ENCODE peak calls at places on chromosomes 2 and 18, in seven cellular contexts. One of them, this sample, is unnamed.

GRCh38 chr2:74267068-74267467 is 68.7 kb downstream of the MTHFD2 start:
- DNase-seq in non-pigmented ciliary epithelial cell: no peak
- DNase-seq in adrenal gland: no peak
- DNase-seq in AG10803: no peak
- DNase-seq in GM06990: no peak
- DNase-seq in epithelial cell of esophagus: peak
- DNase-seq in astrocyte of the spinal cord: no peak
- DNase-seq in this sample: no peak

GRCh38 chr2:186349508-186349907 is 136.6 kb upstream of the ZC3H15 start:
- DNase-seq in non-pigmented ciliary epithelial cell: peak
- DNase-seq in adrenal gland: no peak
- DNase-seq in AG10803: peak
- DNase-seq in GM06990: peak
- DNase-seq in epithelial cell of esophagus: peak
- DNase-seq in astrocyte of the spinal cord: peak
- DNase-seq in this sample: peak

GRCh38 chr2:234502285-234502918 is 5.5 kb upstream of the ARL4C start:
- DNase-seq in non-pigmented ciliary epithelial cell: no peak
- DNase-seq in adrenal gland: no peak
- DNase-seq in AG10803: peak
- DNase-seq in GM06990: no peak
- DNase-seq in epithelial cell of esophagus: peak
- DNase-seq in astrocyte of the spinal cord: peak
- DNase-seq in this sample: peak

GRCh38 chr18:76480913-76481312 is 14.1 kb downstream of the ZNF516 start:
- DNase-seq in non-pigmented ciliary epithelial cell: no peak
- DNase-seq in adrenal gland: no peak
- DNase-seq in AG10803: no peak
- DNase-seq in GM06990: no peak
- DNase-seq in epithelial cell of esophagus: no peak
- DNase-seq in astrocyte of the spinal cord: no peak
- DNase-seq in this sample: no peak

GRCh38 chr2:102703748-102704147 is 58.1 kb upstream of the TMEM182 start:
- DNase-seq in non-pigmented ciliary epithelial cell: peak
- DNase-seq in adrenal gland: no peak
- DNase-seq in AG10803: peak
- DNase-seq in GM06990: no peak
- DNase-seq in epithelial cell of esophagus: peak
- DNase-seq in astrocyte of the spinal cord: peak
- DNase-seq in this sample: peak

GRCh38 chr2:110979834-110980612 is 140.7 kb upstream of the BCL2L11 start:
- DNase-seq in non-pigmented ciliary epithelial cell: no peak
- DNase-seq in adrenal gland: no peak
- DNase-seq in AG10803: no peak
- DNase-seq in GM06990: no peak
- DNase-seq in epithelial cell of esophagus: peak
- DNase-seq in astrocyte of the spinal cord: no peak
- DNase-seq in this sample: no peak

GRCh38 chr2:217650716-217651360 is 352.0 kb downstream of the TNS1 start:
- DNase-seq in non-pigmented ciliary epithelial cell: peak
- DNase-seq in adrenal gland: peak
- DNase-seq in AG10803: peak
- DNase-seq in GM06990: peak
- DNase-seq in epithelial cell of esophagus: peak
- DNase-seq in astrocyte of the spinal cord: peak
- DNase-seq in this sample: peak

GRCh38 chr2:76641506-76641905 is 880.7 kb downstream of the LRRTM4 start:
- DNase-seq in non-pigmented ciliary epithelial cell: no peak
- DNase-seq in adrenal gland: no peak
- DNase-seq in AG10803: no peak
- DNase-seq in GM06990: no peak
- DNase-seq in epithelial cell of esophagus: no peak
- DNase-seq in astrocyte of the spinal cord: no peak
- DNase-seq in this sample: no peak

GRCh38 chr2:37551783-37552182 is 119.7 kb downstream of the CDC42EP3 start:
- DNase-seq in non-pigmented ciliary epithelial cell: no peak
- DNase-seq in adrenal gland: no peak
- DNase-seq in AG10803: no peak
- DNase-seq in GM06990: no peak
- DNase-seq in epithelial cell of esophagus: no peak
- DNase-seq in astrocyte of the spinal cord: no peak
- DNase-seq in this sample: no peak

GRCh38 chr2:61179701-61180639 is 18.0 kb downstream of the C2orf74 start:
- DNase-seq in non-pigmented ciliary epithelial cell: no peak
- DNase-seq in adrenal gland: peak
- DNase-seq in AG10803: peak
- DNase-seq in GM06990: no peak
- DNase-seq in epithelial cell of esophagus: peak
- DNase-seq in astrocyte of the spinal cord: peak
- DNase-seq in this sample: no peak

GRCh38 chr18:66632771-66633170 is 28.9 kb upstream of the CDH19 start:
- DNase-seq in non-pigmented ciliary epithelial cell: no peak
- DNase-seq in adrenal gland: no peak
- DNase-seq in AG10803: no peak
- DNase-seq in GM06990: no peak
- DNase-seq in epithelial cell of esophagus: peak
- DNase-seq in astrocyte of the spinal cord: no peak
- DNase-seq in this sample: peak

GRCh38 chr2:115160523-115161521 is 718.4 kb downstream of the DPP10 start:
- DNase-seq in non-pigmented ciliary epithelial cell: no peak
- DNase-seq in adrenal gland: peak
- DNase-seq in AG10803: no peak
- DNase-seq in GM06990: no peak
- DNase-seq in epithelial cell of esophagus: no peak
- DNase-seq in astrocyte of the spinal cord: no peak
- DNase-seq in this sample: no peak

GRCh38 chr2:10129490-10129889 is 7.0 kb downstream of the RRM2 start:
- DNase-seq in non-pigmented ciliary epithelial cell: no peak
- DNase-seq in adrenal gland: no peak
- DNase-seq in AG10803: no peak
- DNase-seq in GM06990: no peak
- DNase-seq in epithelial cell of esophagus: no peak
- DNase-seq in astrocyte of the spinal cord: no peak
- DNase-seq in this sample: no peak

GRCh38 chr2:24122356-24123211 is 550 bp downstream of the PFN4 start:
- DNase-seq in non-pigmented ciliary epithelial cell: no peak
- DNase-seq in adrenal gland: no peak
- DNase-seq in AG10803: no peak
- DNase-seq in GM06990: no peak
- DNase-seq in epithelial cell of esophagus: no peak
- DNase-seq in astrocyte of the spinal cord: peak
- DNase-seq in this sample: no peak

GRCh38 chr2:74149570-74150319 is 2.0 kb upstream of the BOLA3 start:
- DNase-seq in non-pigmented ciliary epithelial cell: no peak
- DNase-seq in adrenal gland: no peak
- DNase-seq in AG10803: no peak
- DNase-seq in GM06990: no peak
- DNase-seq in epithelial cell of esophagus: no peak
- DNase-seq in astrocyte of the spinal cord: no peak
- DNase-seq in this sample: no peak

GRCh38 chr18:12637901-12638633 is 19.8 kb downstream of the SPIRE1 start:
- DNase-seq in non-pigmented ciliary epithelial cell: no peak
- DNase-seq in adrenal gland: no peak
- DNase-seq in AG10803: peak
- DNase-seq in GM06990: no peak
- DNase-seq in epithelial cell of esophagus: peak
- DNase-seq in astrocyte of the spinal cord: no peak
- DNase-seq in this sample: no peak

GRCh38 chr2:1564506-1564905 is 151.2 kb downstream of the TPO start:
- DNase-seq in non-pigmented ciliary epithelial cell: no peak
- DNase-seq in adrenal gland: no peak
- DNase-seq in AG10803: no peak
- DNase-seq in GM06990: no peak
- DNase-seq in epithelial cell of esophagus: no peak
- DNase-seq in astrocyte of the spinal cord: no peak
- DNase-seq in this sample: no peak